ENCODE peak calls at places on chromosome 7, in seven cellular contexts. One of them, this sample, is unnamed.

GRCh38 chr7:884191-885003 is 8.0 kb downstream of the GET4 start:
- DNase-seq in T-helper 9 cell: no peak
- DNase-seq in GM23248: peak; percentile 33
- DNase-seq in HTR-8/SVneo: no peak
- DNase-seq in brain microvascular endothelial cell: no peak
- DNase-seq in NCI-H82: no peak
- DNase-seq in NCI-H1105 treated with DMSO at 0.1 percent for 48 hours: no peak
- DNase-seq in this sample: no peak

GRCh38 chr7:75732764-75733630 is 5.7 kb downstream of the HIP1 start:
- DNase-seq in T-helper 9 cell: no peak
- DNase-seq in GM23248: peak; percentile 97
- DNase-seq in HTR-8/SVneo: peak; percentile 51
- DNase-seq in brain microvascular endothelial cell: peak; percentile 84
- DNase-seq in NCI-H82: no peak
- DNase-seq in NCI-H1105 treated with DMSO at 0.1 percent for 48 hours: no peak
- DNase-seq in this sample: no peak

GRCh38 chr7:135664046-135664589 is 1.8 kb downstream of the STMP1 start:
- DNase-seq in T-helper 9 cell: no peak
- DNase-seq in GM23248: peak; percentile 76
- DNase-seq in HTR-8/SVneo: no peak
- DNase-seq in brain microvascular endothelial cell: no peak
- DNase-seq in NCI-H82: peak; percentile 53
- DNase-seq in NCI-H1105 treated with DMSO at 0.1 percent for 48 hours: no peak
- DNase-seq in this sample: no peak

GRCh38 chr7:130421685-130422084 is 19.1 kb downstream of the CEP41 start:
- DNase-seq in T-helper 9 cell: no peak
- DNase-seq in GM23248: peak; percentile 67
- DNase-seq in HTR-8/SVneo: no peak
- DNase-seq in brain microvascular endothelial cell: no peak
- DNase-seq in NCI-H82: peak; percentile 46
- DNase-seq in NCI-H1105 treated with DMSO at 0.1 percent for 48 hours: peak; percentile 80
- DNase-seq in this sample: no peak

GRCh38 chr7:99784007-99784406 is at the start of gene CYP3A4:
- DNase-seq in T-helper 9 cell: no peak
- DNase-seq in GM23248: peak; percentile 6
- DNase-seq in HTR-8/SVneo: no peak
- DNase-seq in brain microvascular endothelial cell: no peak
- DNase-seq in NCI-H82: no peak
- DNase-seq in NCI-H1105 treated with DMSO at 0.1 percent for 48 hours: no peak
- DNase-seq in this sample: no peak

GRCh38 chr7:149220534-149220933 is 18.9 kb upstream of the ZNF212 start:
- DNase-seq in T-helper 9 cell: no peak
- DNase-seq in GM23248: peak; percentile 89
- DNase-seq in HTR-8/SVneo: peak; percentile 44
- DNase-seq in brain microvascular endothelial cell: no peak
- DNase-seq in NCI-H82: no peak
- DNase-seq in NCI-H1105 treated with DMSO at 0.1 percent for 48 hours: no peak
- DNase-seq in this sample: peak; percentile 34

GRCh38 chr7:109044691-109045090 is 475.0 kb downstream of the DNAJB9 start:
- DNase-seq in T-helper 9 cell: no peak
- DNase-seq in GM23248: no peak
- DNase-seq in HTR-8/SVneo: no peak
- DNase-seq in brain microvascular endothelial cell: no peak
- DNase-seq in NCI-H82: no peak
- DNase-seq in NCI-H1105 treated with DMSO at 0.1 percent for 48 hours: no peak
- DNase-seq in this sample: no peak

GRCh38 chr7:129832282-129832681 is 120.5 kb downstream of the UBE2H start:
- DNase-seq in T-helper 9 cell: no peak
- DNase-seq in GM23248: no peak
- DNase-seq in HTR-8/SVneo: no peak
- DNase-seq in brain microvascular endothelial cell: no peak
- DNase-seq in NCI-H82: no peak
- DNase-seq in NCI-H1105 treated with DMSO at 0.1 percent for 48 hours: no peak
- DNase-seq in this sample: no peak

GRCh38 chr7:33044986-33045385 is 17.6 kb downstream of the NT5C3A start:
- DNase-seq in T-helper 9 cell: no peak
- DNase-seq in GM23248: peak; percentile 38
- DNase-seq in HTR-8/SVneo: no peak
- DNase-seq in brain microvascular endothelial cell: no peak
- DNase-seq in NCI-H82: no peak
- DNase-seq in NCI-H1105 treated with DMSO at 0.1 percent for 48 hours: no peak
- DNase-seq in this sample: no peak

GRCh38 chr7:141700848-141701371 is 1.1 kb downstream of the DENND11 start:
- DNase-seq in T-helper 9 cell: no peak
- DNase-seq in GM23248: peak; percentile 59
- DNase-seq in HTR-8/SVneo: no peak
- DNase-seq in brain microvascular endothelial cell: no peak
- DNase-seq in NCI-H82: peak; percentile 93
- DNase-seq in NCI-H1105 treated with DMSO at 0.1 percent for 48 hours: peak; percentile 6
- DNase-seq in this sample: peak; percentile 55

GRCh38 chr7:137909042-137909441 is 62.3 kb upstream of the DGKI start:
- DNase-seq in T-helper 9 cell: no peak
- DNase-seq in GM23248: no peak
- DNase-seq in HTR-8/SVneo: no peak
- DNase-seq in brain microvascular endothelial cell: no peak
- DNase-seq in NCI-H82: no peak
- DNase-seq in NCI-H1105 treated with DMSO at 0.1 percent for 48 hours: no peak
- DNase-seq in this sample: no peak

GRCh38 chr7:74092964-74093339 is 9.3 kb downstream of the LIMK1 start:
- DNase-seq in T-helper 9 cell: no peak
- DNase-seq in GM23248: peak; percentile 42
- DNase-seq in HTR-8/SVneo: no peak
- DNase-seq in brain microvascular endothelial cell: no peak
- DNase-seq in NCI-H82: no peak
- DNase-seq in NCI-H1105 treated with DMSO at 0.1 percent for 48 hours: no peak
- DNase-seq in this sample: no peak

GRCh38 chr7:64098-64521 is 128.3 kb upstream of the FAM20C start:
- DNase-seq in T-helper 9 cell: no peak
- DNase-seq in GM23248: peak; percentile 81
- DNase-seq in HTR-8/SVneo: peak; percentile 88
- DNase-seq in brain microvascular endothelial cell: peak; percentile 70
- DNase-seq in NCI-H82: peak; percentile 90
- DNase-seq in NCI-H1105 treated with DMSO at 0.1 percent for 48 hours: no peak
- DNase-seq in this sample: peak; percentile 90

GRCh38 chr7:7907306-7907705 is 61.3 kb upstream of the GLCCI1 start:
- DNase-seq in T-helper 9 cell: no peak
- DNase-seq in GM23248: no peak
- DNase-seq in HTR-8/SVneo: no peak
- DNase-seq in brain microvascular endothelial cell: no peak
- DNase-seq in NCI-H82: no peak
- DNase-seq in NCI-H1105 treated with DMSO at 0.1 percent for 48 hours: no peak
- DNase-seq in this sample: no peak

GRCh38 chr7:155343661-155344121 is 46.0 kb downstream of the INSIG1 start:
- DNase-seq in T-helper 9 cell: no peak
- DNase-seq in GM23248: no peak
- DNase-seq in HTR-8/SVneo: no peak
- DNase-seq in brain microvascular endothelial cell: no peak
- DNase-seq in NCI-H82: no peak
- DNase-seq in NCI-H1105 treated with DMSO at 0.1 percent for 48 hours: no peak
- DNase-seq in this sample: no peak

GRCh38 chr7:479115-479947 is 40.3 kb downstream of the PDGFA start:
- DNase-seq in T-helper 9 cell: no peak
- DNase-seq in GM23248: no peak
- DNase-seq in HTR-8/SVneo: no peak
- DNase-seq in brain microvascular endothelial cell: no peak
- DNase-seq in NCI-H82: no peak
- DNase-seq in NCI-H1105 treated with DMSO at 0.1 percent for 48 hours: no peak
- DNase-seq in this sample: no peak

GRCh38 chr7:140541513-140542192 is 62.3 kb upstream of the MKRN1 start:
- DNase-seq in T-helper 9 cell: no peak
- DNase-seq in GM23248: peak; percentile 94
- DNase-seq in HTR-8/SVneo: peak; percentile 90
- DNase-seq in brain microvascular endothelial cell: peak; percentile 94
- DNase-seq in NCI-H82: peak; percentile 97
- DNase-seq in NCI-H1105 treated with DMSO at 0.1 percent for 48 hours: peak; percentile 97
- DNase-seq in this sample: peak; percentile 99

GRCh38 chr7:81361769-81362168 is 408.1 kb downstream of the HGF start:
- DNase-seq in T-helper 9 cell: no peak
- DNase-seq in GM23248: peak; percentile 33
- DNase-seq in HTR-8/SVneo: no peak
- DNase-seq in brain microvascular endothelial cell: no peak
- DNase-seq in NCI-H82: no peak
- DNase-seq in NCI-H1105 treated with DMSO at 0.1 percent for 48 hours: no peak
- DNase-seq in this sample: peak; percentile 6

GRCh38 chr7:129163875-129164544 is 19.5 kb downstream of the TSPAN33 start:
- DNase-seq in T-helper 9 cell: no peak
- DNase-seq in GM23248: peak; percentile 72
- DNase-seq in HTR-8/SVneo: peak; percentile 48
- DNase-seq in brain microvascular endothelial cell: peak; percentile 41
- DNase-seq in NCI-H82: peak; percentile 64
- DNase-seq in NCI-H1105 treated with DMSO at 0.1 percent for 48 hours: peak; percentile 49
- DNase-seq in this sample: peak; percentile 75

GRCh38 chr7:18866359-18867036 is 250.9 kb downstream of the TWIST1 start:
- DNase-seq in T-helper 9 cell: no peak
- DNase-seq in GM23248: peak; percentile 100
- DNase-seq in HTR-8/SVneo: peak; percentile 74
- DNase-seq in brain microvascular endothelial cell: peak; percentile 99
- DNase-seq in NCI-H82: no peak
- DNase-seq in NCI-H1105 treated with DMSO at 0.1 percent for 48 hours: no peak
- DNase-seq in this sample: no peak

GRCh38 chr7:105680505-105681187 is 99.4 kb upstream of the EFCAB10 start:
- DNase-seq in T-helper 9 cell: no peak
- DNase-seq in GM23248: no peak
- DNase-seq in HTR-8/SVneo: no peak
- DNase-seq in brain microvascular endothelial cell: no peak
- DNase-seq in NCI-H82: no peak
- DNase-seq in NCI-H1105 treated with DMSO at 0.1 percent for 48 hours: no peak
- DNase-seq in this sample: no peak

GRCh38 chr7:157411580-157411979 is 74.8 kb downstream of the DNAJB6 start:
- DNase-seq in T-helper 9 cell: peak; percentile 48
- DNase-seq in GM23248: no peak
- DNase-seq in HTR-8/SVneo: peak; percentile 26
- DNase-seq in brain microvascular endothelial cell: no peak
- DNase-seq in NCI-H82: no peak
- DNase-seq in NCI-H1105 treated with DMSO at 0.1 percent for 48 hours: no peak
- DNase-seq in this sample: no peak

GRCh38 chr7:121337398-121337797 is 8.6 kb downstream of the WNT16 start:
- DNase-seq in T-helper 9 cell: no peak
- DNase-seq in GM23248: peak; percentile 21
- DNase-seq in HTR-8/SVneo: no peak
- DNase-seq in brain microvascular endothelial cell: no peak
- DNase-seq in NCI-H82: peak; percentile 63
- DNase-seq in NCI-H1105 treated with DMSO at 0.1 percent for 48 hours: peak; percentile 28
- DNase-seq in this sample: peak; percentile 14

GRCh38 chr7:92731327-92732063 is 104.9 kb downstream of the CDK6 start:
- DNase-seq in T-helper 9 cell: no peak
- DNase-seq in GM23248: peak; percentile 52
- DNase-seq in HTR-8/SVneo: no peak
- DNase-seq in brain microvascular endothelial cell: no peak
- DNase-seq in NCI-H82: no peak
- DNase-seq in NCI-H1105 treated with DMSO at 0.1 percent for 48 hours: no peak
- DNase-seq in this sample: no peak

GRCh38 chr7:130907439-130907838 is 173.4 kb upstream of the KLF14 start:
- DNase-seq in T-helper 9 cell: no peak
- DNase-seq in GM23248: no peak
- DNase-seq in HTR-8/SVneo: no peak
- DNase-seq in brain microvascular endothelial cell: no peak
- DNase-seq in NCI-H82: no peak
- DNase-seq in NCI-H1105 treated with DMSO at 0.1 percent for 48 hours: no peak
- DNase-seq in this sample: no peak

GRCh38 chr7:1691601-1692499 is 21.8 kb downstream of the ELFN1 start:
- DNase-seq in T-helper 9 cell: no peak
- DNase-seq in GM23248: no peak
- DNase-seq in HTR-8/SVneo: no peak
- DNase-seq in brain microvascular endothelial cell: no peak
- DNase-seq in NCI-H82: no peak
- DNase-seq in NCI-H1105 treated with DMSO at 0.1 percent for 48 hours: no peak
- DNase-seq in this sample: peak; percentile 94

GRCh38 chr7:92973964-92974363 is 137.6 kb upstream of the CDK6 start:
- DNase-seq in T-helper 9 cell: no peak
- DNase-seq in GM23248: peak; percentile 42
- DNase-seq in HTR-8/SVneo: peak; percentile 10
- DNase-seq in brain microvascular endothelial cell: no peak
- DNase-seq in NCI-H82: no peak
- DNase-seq in NCI-H1105 treated with DMSO at 0.1 percent for 48 hours: no peak
- DNase-seq in this sample: no peak

GRCh38 chr7:157851501-157852067 is 514.8 kb downstream of the DNAJB6 start:
- DNase-seq in T-helper 9 cell: peak; percentile 24
- DNase-seq in GM23248: no peak
- DNase-seq in HTR-8/SVneo: no peak
- DNase-seq in brain microvascular endothelial cell: no peak
- DNase-seq in NCI-H82: no peak
- DNase-seq in NCI-H1105 treated with DMSO at 0.1 percent for 48 hours: peak; percentile 39
- DNase-seq in this sample: peak; percentile 74

GRCh38 chr7:139842414-139843210 is 13.5 kb downstream of the TBXAS1 start:
- DNase-seq in T-helper 9 cell: no peak
- DNase-seq in GM23248: no peak
- DNase-seq in HTR-8/SVneo: no peak
- DNase-seq in brain microvascular endothelial cell: peak; percentile 33
- DNase-seq in NCI-H82: no peak
- DNase-seq in NCI-H1105 treated with DMSO at 0.1 percent for 48 hours: no peak
- DNase-seq in this sample: peak; percentile 62

GRCh38 chr7:102258749-102259107 is 27.9 kb upstream of the SH2B2 start:
- DNase-seq in T-helper 9 cell: no peak
- DNase-seq in GM23248: no peak
- DNase-seq in HTR-8/SVneo: no peak
- DNase-seq in brain microvascular endothelial cell: no peak
- DNase-seq in NCI-H82: peak; percentile 59
- DNase-seq in NCI-H1105 treated with DMSO at 0.1 percent for 48 hours: no peak
- DNase-seq in this sample: peak; percentile 29

GRCh38 chr7:141057788-141058187 is 16.1 kb upstream of the TMEM178B start:
- DNase-seq in T-helper 9 cell: no peak
- DNase-seq in GM23248: no peak
- DNase-seq in HTR-8/SVneo: no peak
- DNase-seq in brain microvascular endothelial cell: no peak
- DNase-seq in NCI-H82: no peak
- DNase-seq in NCI-H1105 treated with DMSO at 0.1 percent for 48 hours: no peak
- DNase-seq in this sample: no peak

GRCh38 chr7:57403601-57404342 is 46.2 kb upstream of the ZNF716 start:
- DNase-seq in T-helper 9 cell: no peak
- DNase-seq in GM23248: no peak
- DNase-seq in HTR-8/SVneo: no peak
- DNase-seq in brain microvascular endothelial cell: no peak
- DNase-seq in NCI-H82: peak; percentile 59
- DNase-seq in NCI-H1105 treated with DMSO at 0.1 percent for 48 hours: peak; percentile 68
- DNase-seq in this sample: no peak